ENCODE peak calls at places on chromosome 11, in nine cellular contexts. R is lower lobe of right lung; G is A172; Y is caudate nucleus; X is WTC11; B is GM03348; Z is endodermal cell; W is CD4-positive, alpha-beta T cell; C is esophagus squamous epithelium. K is an unnamed sample.

GRCh38 chr11:93694109-93694508 is 32.6 kb downstream of the CEP295 start:
- DNase-seq in Z (no peak), G (no peak), B (no peak), C (no peak), R (no peak), W (no peak), X (no peak), Y (no peak), K (no peak)

GRCh38 chr11:19679952-19680823 is 32.4 kb upstream of the NAV2 start:
- DNase-seq in Y (peak; percentile 11), W (no peak), G (peak; percentile 99), R (peak; percentile 79), Z (peak; percentile 86), C (no peak), X (no peak), B (peak; percentile 92), K (peak; percentile 45)

GRCh38 chr11:61429346-61429690 is 457 bp downstream of the CPSF7 start:
- DNase-seq in X (peak; percentile 79), G (peak; percentile 32), W (peak; percentile 73), B (peak; percentile 91), Z (peak; percentile 92), Y (no peak), R (no peak), C (no peak), K (peak; percentile 93)

GRCh38 chr11:10454902-10455631 is at the start of gene AMPD3:
- DNase-seq in W (no peak), Z (no peak), G (peak; percentile 91), B (peak; percentile 87), Y (no peak), R (no peak), X (no peak), C (no peak), K (no peak)

GRCh38 chr11:76695767-76696166 is 25.2 kb upstream of the LRRC32 start:
- DNase-seq in C (no peak), G (no peak), Z (no peak), Y (no peak), X (no peak), R (no peak), W (no peak), B (no peak), K (no peak)

GRCh38 chr11:2862950-2863618 is 22.5 kb downstream of the CDKN1C start:
- DNase-seq in Z (peak; percentile 85), R (no peak), B (no peak), C (no peak), X (peak; percentile 61), W (no peak), Y (no peak), G (no peak), K (peak; percentile 66)

GRCh38 chr11:27722117-27722844 is 22.0 kb upstream of the BDNF start:
- DNase-seq in X (peak; percentile 62), B (peak; percentile 65), G (peak; percentile 22), Y (no peak), C (no peak), Z (peak; percentile 81), R (no peak), W (no peak), K (peak; percentile 50)

GRCh38 chr11:118596226-118596625 is 11.2 kb upstream of the PHLDB1 start:
- DNase-seq in Z (no peak), Y (no peak), X (no peak), R (no peak), C (no peak), B (no peak), W (no peak), G (no peak), K (no peak)

GRCh38 chr11:108115495-108116140 is 5.7 kb upstream of the ACAT1 start:
- DNase-seq in G (peak; percentile 46), Z (peak; percentile 55), R (peak; percentile 76), Y (peak; percentile 61), B (peak; percentile 81), W (no peak), X (peak; percentile 16), C (no peak), K (peak; percentile 60)

GRCh38 chr11:70040452-70040851 is 37.7 kb upstream of the ANO1 start:
- DNase-seq in Z (peak; percentile 13), G (no peak), Y (no peak), C (no peak), R (no peak), B (no peak), W (no peak), X (no peak), K (no peak)

GRCh38 chr11:90629251-90629806 is 406.5 kb upstream of the CHORDC1 start:
- DNase-seq in Z (no peak), R (no peak), X (no peak), Y (no peak), G (no peak), B (no peak), C (no peak), W (no peak), K (no peak)

GRCh38 chr11:27997344-27997743 is 110.6 kb downstream of the KIF18A start:
- DNase-seq in R (no peak), G (no peak), C (no peak), Z (no peak), W (no peak), X (no peak), Y (no peak), B (no peak), K (no peak)

GRCh38 chr11:39541945-39542351 is 1917.5 kb downstream of the LRRC4C start:
- DNase-seq in X (no peak), R (no peak), Z (peak; percentile 84), G (no peak), C (no peak), B (no peak), W (no peak), Y (no peak), K (peak; percentile 17)

GRCh38 chr11:131924001-131924400 is 553.6 kb downstream of the NTM start:
- DNase-seq in X (no peak), R (no peak), B (no peak), W (no peak), C (no peak), Y (no peak), G (no peak), Z (no peak), K (no peak)

GRCh38 chr11:105244157-105244820 is 104.7 kb upstream of the CARD18 start:
- DNase-seq in G (peak; percentile 83), R (no peak), Z (no peak), C (no peak), W (no peak), X (no peak), B (peak; percentile 76), Y (no peak), K (no peak)

GRCh38 chr11:18710545-18710944 is 12.0 kb downstream of the TMEM86A start:
- DNase-seq in X (no peak), Z (no peak), Y (no peak), C (no peak), B (no peak), G (no peak), W (no peak), R (no peak), K (no peak)

GRCh38 chr11:118670063-118670462 is 9.4 kb downstream of the TREH start:
- DNase-seq in B (no peak), Y (no peak), R (no peak), X (no peak), Z (no peak), W (no peak), C (no peak), G (no peak), K (no peak)

GRCh38 chr11:18115360-18116127 is 9.7 kb upstream of the SAAL1 start:
- DNase-seq in B (peak; percentile 84), R (no peak), X (peak; percentile 83), C (no peak), Z (peak; percentile 89), Y (peak; percentile 16), W (peak; percentile 47), G (peak; percentile 69), K (peak; percentile 87)

K was measured in iPS-NIHi11.